ENCODE peak calls at places on chromosomes 12 and 14, in four cellular contexts. One of them, this sample, is unnamed.

GRCh38 chr14:52299692-52300278 is 14.3 kb upstream of the PTGER2 start:
- DNase-seq in Peyer's patch: no peak
- DNase-seq in AG10803: peak; percentile 73
- DNase-seq in mucosa of descending colon: peak; percentile 41
- DNase-seq in this sample: no peak

GRCh38 chr12:111867531-111867930 is 25.5 kb downstream of the MAPKAPK5 start:
- DNase-seq in Peyer's patch: no peak
- DNase-seq in mucosa of descending colon: no peak
- DNase-seq in AG10803: no peak
- DNase-seq in this sample: no peak

GRCh38 chr14:96125536-96125935 is 79.1 kb upstream of the BDKRB2 start:
- DNase-seq in mucosa of descending colon: peak; percentile 23
- DNase-seq in Peyer's patch: no peak
- DNase-seq in AG10803: peak; percentile 42
- DNase-seq in this sample: no peak

GRCh38 chr14:103628221-103628683 is 759 bp upstream of the KLC1 start:
- DNase-seq in Peyer's patch: peak; percentile 44
- DNase-seq in mucosa of descending colon: peak; percentile 81
- DNase-seq in AG10803: peak; percentile 79
- DNase-seq in this sample: peak; percentile 77

GRCh38 chr12:452667-453210 is 7.0 kb upstream of the B4GALNT3 start:
- DNase-seq in mucosa of descending colon: peak; percentile 76
- DNase-seq in AG10803: no peak
- DNase-seq in Peyer's patch: no peak
- DNase-seq in this sample: no peak

GRCh38 chr14:76773188-76773885 is 12.1 kb downstream of the VASH1 start:
- DNase-seq in mucosa of descending colon: no peak
- DNase-seq in Peyer's patch: peak; percentile 20
- DNase-seq in AG10803: peak; percentile 78
- DNase-seq in this sample: no peak

GRCh38 chr14:103057372-103058208 is at the start of gene CDC42BPB:
- DNase-seq in mucosa of descending colon: peak; percentile 87
- DNase-seq in Peyer's patch: peak; percentile 61
- DNase-seq in AG10803: peak; percentile 92
- DNase-seq in this sample: peak; percentile 92

GRCh38 chr14:72708708-72709475 is 185.0 kb downstream of the DPF3 start:
- DNase-seq in AG10803: no peak
- DNase-seq in mucosa of descending colon: no peak
- DNase-seq in Peyer's patch: no peak
- DNase-seq in this sample: no peak

GRCh38 chr14:105492051-105492965 is 1.3 kb downstream of the TEDC1 start:
- DNase-seq in AG10803: no peak
- DNase-seq in Peyer's patch: no peak
- DNase-seq in mucosa of descending colon: peak; percentile 20
- DNase-seq in this sample: peak; percentile 14

GRCh38 chr12:1518486-1518762 is 76.0 kb downstream of the FBXL14 start:
- DNase-seq in mucosa of descending colon: no peak
- DNase-seq in Peyer's patch: no peak
- DNase-seq in AG10803: no peak
- DNase-seq in this sample: no peak

GRCh38 chr14:38291681-38292459 is 36.0 kb upstream of the CLEC14A start:
- DNase-seq in AG10803: peak; percentile 19
- DNase-seq in Peyer's patch: no peak
- DNase-seq in mucosa of descending colon: no peak
- DNase-seq in this sample: no peak

GRCh38 chr12:104656921-104657320 is 200.2 kb downstream of the CHST11 start:
- DNase-seq in AG10803: peak; percentile 92
- DNase-seq in mucosa of descending colon: no peak
- DNase-seq in Peyer's patch: no peak
- DNase-seq in this sample: no peak

GRCh38 chr12:4274960-4275868 is 1.7 kb downstream of the CCND2 start:
- DNase-seq in Peyer's patch: no peak
- DNase-seq in AG10803: no peak
- DNase-seq in mucosa of descending colon: peak; percentile 51
- DNase-seq in this sample: no peak

GRCh38 chr12:105384220-105384619 is 53.7 kb downstream of the C12orf75 start:
- DNase-seq in Peyer's patch: no peak
- DNase-seq in mucosa of descending colon: no peak
- DNase-seq in AG10803: no peak
- DNase-seq in this sample: no peak

GRCh38 chr14:98612434-98613200 is 659.4 kb downstream of the BCL11B start:
- DNase-seq in AG10803: no peak
- DNase-seq in mucosa of descending colon: no peak
- DNase-seq in Peyer's patch: no peak
- DNase-seq in this sample: no peak

GRCh38 chr14:68285421-68286179 is 466.0 kb downstream of the RAD51B start:
- DNase-seq in AG10803: peak; percentile 73
- DNase-seq in mucosa of descending colon: no peak
- DNase-seq in Peyer's patch: peak; percentile 74
- DNase-seq in this sample: no peak

GRCh38 chr12:124663771-124664366 is 96.5 kb upstream of the NCOR2 start:
- DNase-seq in mucosa of descending colon: no peak
- DNase-seq in AG10803: no peak
- DNase-seq in Peyer's patch: no peak
- DNase-seq in this sample: no peak

GRCh38 chr14:74127634-74128033 is 42.9 kb downstream of the LIN52 start:
- DNase-seq in Peyer's patch: no peak
- DNase-seq in AG10803: no peak
- DNase-seq in mucosa of descending colon: no peak
- DNase-seq in this sample: no peak

GRCh38 chr14:95961481-95961880 is 77.7 kb upstream of the C14orf132 start:
- DNase-seq in mucosa of descending colon: no peak
- DNase-seq in Peyer's patch: no peak
- DNase-seq in AG10803: no peak
- DNase-seq in this sample: no peak

GRCh38 chr14:81234268-81234667 is 13.5 kb upstream of the GTF2A1 start:
- DNase-seq in Peyer's patch: no peak
- DNase-seq in AG10803: no peak
- DNase-seq in mucosa of descending colon: no peak
- DNase-seq in this sample: no peak

DNA sequence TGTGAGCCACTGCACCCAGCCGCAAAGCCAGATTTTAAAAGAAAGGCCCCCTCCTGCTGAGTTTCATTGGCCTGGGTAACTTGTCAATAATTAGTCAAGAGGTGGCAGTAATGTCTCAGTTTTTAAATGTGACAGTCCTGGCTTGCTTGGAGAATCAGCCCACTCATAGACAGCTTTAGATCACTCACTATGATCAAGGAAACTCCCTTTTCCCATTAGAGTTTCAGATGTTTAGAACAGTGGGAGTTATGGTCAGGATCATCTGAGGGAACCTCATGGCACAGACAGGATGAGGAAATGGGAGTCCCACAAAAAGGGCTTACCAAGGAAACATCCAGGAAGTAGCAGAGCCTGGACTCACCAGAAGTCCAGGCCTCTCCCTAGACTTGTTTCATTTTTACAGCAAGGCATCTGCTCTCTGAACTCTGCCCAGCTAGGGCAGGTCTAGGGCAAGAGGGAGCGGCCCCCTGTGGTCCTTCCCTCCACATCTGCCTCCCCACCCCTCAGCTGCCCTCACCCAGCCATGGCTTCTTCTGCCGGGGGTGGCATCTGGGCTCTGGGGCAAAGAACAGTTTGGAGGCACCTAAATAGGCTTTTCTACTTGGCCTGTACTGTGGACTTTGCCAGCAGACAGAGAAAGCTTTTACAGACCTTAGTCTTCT is 11.2 kb downstream of the BCL2L14 start:
- DNase-seq in Peyer's patch: no peak
- DNase-seq in AG10803: peak; percentile 58
- DNase-seq in mucosa of descending colon: peak; percentile 76
- DNase-seq in this sample: no peak
- TF ChIP-seq CTCF in Peyer's patch: no peak
- TF ChIP-seq CTCF in AG10803: peak; percentile 48
- TF ChIP-seq CTCF in mucosa of descending colon: no peak
- TF ChIP-seq CTCF in this sample: no peak

GRCh38 chr12:6373022-6373787 is 2.2 kb downstream of the SCNN1A start:
- DNase-seq in Peyer's patch: no peak
- DNase-seq in mucosa of descending colon: peak; percentile 78
- DNase-seq in AG10803: no peak
- DNase-seq in this sample: no peak

GRCh38 chr12:6372403-6373003 is 2.9 kb downstream of the SCNN1A start:
- DNase-seq in AG10803: peak; percentile 88
- DNase-seq in mucosa of descending colon: no peak
- DNase-seq in Peyer's patch: no peak
- DNase-seq in this sample: no peak

GRCh38 chr12:6370576-6370935 is 4.8 kb downstream of the SCNN1A start:
- DNase-seq in mucosa of descending colon: no peak
- DNase-seq in Peyer's patch: no peak
- DNase-seq in AG10803: no peak
- DNase-seq in this sample: no peak

GRCh38 chr12:6369916-6370575 is 5.3 kb downstream of the SCNN1A start:
- DNase-seq in Peyer's patch: no peak
- DNase-seq in AG10803: no peak
- DNase-seq in mucosa of descending colon: no peak
- DNase-seq in this sample: no peak

DNA sequence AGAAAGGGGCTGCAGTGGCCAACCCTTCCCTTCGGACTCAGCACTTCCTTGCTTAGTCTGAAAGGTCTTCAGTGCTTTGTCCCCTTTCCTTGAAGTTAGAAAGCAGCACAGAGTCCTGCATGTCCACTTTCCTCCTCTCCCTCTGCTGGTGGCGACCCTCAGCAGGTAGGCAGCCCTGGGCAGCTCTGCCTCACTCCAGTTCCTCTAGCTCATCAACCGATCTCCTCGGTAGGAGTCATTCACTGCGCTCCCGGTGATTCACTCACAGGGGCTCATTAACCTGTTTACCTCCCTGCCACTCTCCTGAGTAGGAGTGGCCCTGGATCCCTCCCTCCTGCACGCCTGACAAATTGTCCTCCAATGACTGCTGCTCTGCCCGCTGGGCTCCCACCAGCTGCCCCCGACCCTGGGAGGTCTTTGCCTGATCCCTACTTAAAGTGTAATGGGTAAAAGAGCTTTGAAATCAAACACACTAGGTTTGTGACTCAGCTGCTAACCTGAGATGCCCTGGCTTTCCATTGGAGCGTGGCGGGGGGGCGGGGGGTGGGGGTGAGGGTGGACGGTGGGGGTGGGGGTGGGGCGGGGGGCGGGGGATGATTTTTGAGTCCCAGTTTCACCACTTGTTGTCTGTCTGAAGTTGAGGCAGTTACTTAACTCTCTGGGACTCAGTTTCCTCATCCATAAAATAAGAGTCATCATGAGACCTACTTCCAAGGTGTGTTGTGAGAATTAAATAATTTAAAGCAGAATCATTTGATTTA is 4.2 kb downstream of the SCNN1A start:
- DNase-seq in Peyer's patch: no peak
- DNase-seq in mucosa of descending colon: peak; percentile 85
- DNase-seq in AG10803: no peak
- DNase-seq in this sample: no peak
- TF ChIP-seq CTCF in Peyer's patch: no peak
- TF ChIP-seq CTCF in mucosa of descending colon: no peak
- TF ChIP-seq CTCF in AG10803: peak; percentile 7
- TF ChIP-seq CTCF in this sample: no peak

GRCh38 chr12:57096748-57097553 is 8.0 kb downstream of the NAB2 start:
- DNase-seq in Peyer's patch: no peak
- DNase-seq in mucosa of descending colon: no peak
- DNase-seq in AG10803: no peak
- DNase-seq in this sample: no peak

GRCh38 chr12:57099766-57100165 is 10.9 kb downstream of the NAB2 start:
- DNase-seq in mucosa of descending colon: no peak
- DNase-seq in AG10803: no peak
- DNase-seq in Peyer's patch: no peak
- DNase-seq in this sample: no peak

GRCh38 chr12:57101892-57102695 is 9.1 kb downstream of the STAT6 start:
- DNase-seq in mucosa of descending colon: peak; percentile 63
- DNase-seq in Peyer's patch: no peak
- DNase-seq in AG10803: no peak
- DNase-seq in this sample: no peak

GRCh38 chr12:57097554-57097835 is 8.6 kb downstream of the NAB2 start:
- DNase-seq in mucosa of descending colon: no peak
- DNase-seq in Peyer's patch: no peak
- DNase-seq in AG10803: no peak
- DNase-seq in this sample: no peak

DNA sequence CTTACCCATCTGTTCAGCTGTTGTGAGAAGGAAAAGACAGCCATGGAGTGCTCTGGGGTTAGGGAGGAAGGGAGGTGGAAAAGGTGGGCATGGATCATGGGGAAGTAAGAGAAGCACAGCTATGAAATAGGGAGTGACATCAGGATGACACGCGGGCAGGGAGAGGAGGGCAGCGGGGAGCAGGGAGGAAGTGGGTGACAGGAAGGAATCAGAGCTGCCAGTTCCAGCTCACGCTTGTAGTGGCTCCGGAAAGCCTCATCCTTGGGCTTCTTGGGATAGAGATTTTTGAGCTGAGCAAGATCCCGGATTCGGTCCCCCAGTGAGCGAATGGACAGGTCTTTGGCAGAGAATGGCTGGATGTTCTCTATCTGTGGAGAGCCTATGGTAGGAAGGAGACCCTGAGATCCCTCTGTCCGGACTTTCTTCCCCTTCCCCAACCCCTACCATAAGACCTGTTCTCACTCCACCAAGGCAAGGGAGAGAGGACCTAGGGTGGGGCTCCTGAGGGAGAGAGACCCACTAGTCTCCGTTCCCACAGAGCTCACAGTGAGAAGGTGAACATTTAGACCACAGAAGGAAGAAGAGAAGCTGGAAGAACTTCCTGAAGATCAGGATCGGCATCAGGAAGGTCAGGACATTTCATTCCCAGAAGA is 10.3 kb downstream of the NAB2 start:
- DNase-seq in mucosa of descending colon: no peak
- DNase-seq in AG10803: no peak
- DNase-seq in Peyer's patch: no peak
- DNase-seq in this sample: no peak
- TF ChIP-seq CTCF in mucosa of descending colon: no peak
- TF ChIP-seq CTCF in AG10803: no peak
- TF ChIP-seq CTCF in Peyer's patch: no peak
- TF ChIP-seq CTCF in this sample: no peak

GRCh38 chr14:32407170-32407569 is 78.1 kb downstream of the AKAP6 start:
- DNase-seq in mucosa of descending colon: no peak
- DNase-seq in AG10803: no peak
- DNase-seq in Peyer's patch: no peak
- DNase-seq in this sample: no peak

GRCh38 chr14:32408018-32408417 is 78.9 kb downstream of the AKAP6 start:
- DNase-seq in mucosa of descending colon: no peak
- DNase-seq in Peyer's patch: no peak
- DNase-seq in AG10803: no peak
- DNase-seq in this sample: no peak

GRCh38 chr14:32404784-32405573 is 75.9 kb downstream of the AKAP6 start:
- DNase-seq in mucosa of descending colon: no peak
- DNase-seq in AG10803: no peak
- DNase-seq in Peyer's patch: no peak
- DNase-seq in this sample: no peak

GRCh38 chr14:32403688-32404087 is 74.6 kb downstream of the AKAP6 start:
- DNase-seq in AG10803: peak; percentile 26
- DNase-seq in mucosa of descending colon: no peak
- DNase-seq in Peyer's patch: no peak
- DNase-seq in this sample: no peak

DNA sequence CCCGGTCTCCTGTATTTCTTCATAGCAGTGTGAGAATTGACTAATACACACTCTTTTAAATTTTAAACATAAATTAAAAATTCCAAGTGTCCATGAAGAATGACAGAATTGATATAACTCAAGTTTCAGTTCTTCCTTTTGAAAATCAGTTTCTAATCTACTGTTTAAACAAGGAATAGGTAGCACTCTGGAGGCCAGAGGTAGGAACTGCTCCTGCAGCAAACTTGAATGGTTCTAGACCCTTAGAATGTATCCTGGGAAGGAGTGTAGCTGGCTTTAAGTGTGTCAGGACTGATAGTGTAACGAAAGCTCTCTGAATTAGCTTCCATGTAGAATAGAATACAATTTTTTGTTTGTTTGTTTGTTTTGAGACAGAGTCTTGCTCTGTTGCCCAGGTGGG is 76.8 kb downstream of the AKAP6 start:
- DNase-seq in Peyer's patch: no peak
- DNase-seq in mucosa of descending colon: no peak
- DNase-seq in AG10803: no peak
- DNase-seq in this sample: no peak
- TF ChIP-seq CTCF in Peyer's patch: no peak
- TF ChIP-seq CTCF in mucosa of descending colon: no peak
- TF ChIP-seq CTCF in AG10803: no peak
- TF ChIP-seq CTCF in this sample: no peak